ENCODE peak calls at places on chromosomes 6 and 20, in six cellular contexts. O is GM03348, Q is cardiac septum, D is NCI-H748 treated with DMSO at 0.1 percent for 48 hours, E is ecto neural progenitor cell, X is adipocyte. T is an unnamed sample.

GRCh38 chr6:107644513-107644912 is 154.6 kb downstream of the SOBP start:
- DNase-seq in O (no peak), Q (no peak), D (no peak), E (no peak), X (no peak), T (no peak)

GRCh38 chr20:33285861-33286495 is 3.0 kb downstream of the BPIFB1 start:
- DNase-seq in O (no peak), Q (no peak), D (no peak), E (no peak), X (no peak), T (no peak)

GRCh38 chr6:41784581-41785171 is 2.8 kb upstream of the TOMM6 start:
- DNase-seq in O (no peak), Q (peak; percentile 47), D (no peak), E (no peak), X (no peak), T (no peak)

GRCh38 chr20:33812673-33813462 is 1.7 kb downstream of the CHMP4B start:
- DNase-seq in O (peak; percentile 52), Q (no peak), D (no peak), E (no peak), X (peak; percentile 55), T (no peak)

GRCh38 chr6:38909020-38909730 is 139.4 kb upstream of the GLP1R start:
- DNase-seq in O (no peak), Q (no peak), D (no peak), E (no peak), X (no peak), T (no peak)

GRCh38 chr6:73085362-73085975 is 139.8 kb downstream of the KHDC1L start:
- DNase-seq in O (peak; percentile 28), Q (no peak), D (no peak), E (peak; percentile 59), X (no peak), T (no peak)

GRCh38 chr6:97059473-97059872 is 134.9 kb downstream of the KLHL32 start:
- DNase-seq in O (peak; percentile 64), Q (no peak), D (peak; percentile 46), E (no peak), X (peak; percentile 72), T (no peak)

GRCh38 chr6:105428342-105428957 is 25.6 kb upstream of the PREP start:
- DNase-seq in O (peak; percentile 60), Q (no peak), D (no peak), E (no peak), X (peak; percentile 85), T (no peak)

GRCh38 chr6:165821754-165822153 is 158.7 kb upstream of the PDE10A start:
- DNase-seq in O (no peak), Q (no peak), D (no peak), E (no peak), X (no peak), T (no peak)

GRCh38 chr6:14273196-14273595 is 155.6 kb downstream of the CD83 start:
- DNase-seq in O (no peak), Q (no peak), D (no peak), E (peak; percentile 28), X (no peak), T (no peak)

GRCh38 chr6:52759085-52759484 is 4.2 kb downstream of the GSTA2 start:
- DNase-seq in O (peak; percentile 11), Q (no peak), D (no peak), E (no peak), X (peak; percentile 44), T (no peak)

GRCh38 chr20:63316502-63316921 is 23.5 kb downstream of the COL20A1 start:
- DNase-seq in O (no peak), Q (peak; percentile 51), D (no peak), E (no peak), X (no peak), T (no peak)

GRCh38 chr6:48777411-48777810 is 666.4 kb upstream of the PTCHD4 start:
- DNase-seq in O (no peak), Q (no peak), D (no peak), E (no peak), X (no peak), T (no peak)

GRCh38 chr6:143724876-143725275 is 47.1 kb downstream of the PHACTR2 start:
- DNase-seq in O (no peak), Q (no peak), D (no peak), E (no peak), X (no peak), T (no peak)

GRCh38 chr6:113018351-113019151 is 671.4 kb downstream of the RFPL4B start:
- DNase-seq in O (peak; percentile 52), Q (no peak), D (no peak), E (no peak), X (peak; percentile 79), T (no peak)

GRCh38 chr6:139230421-139230840 is 61.4 kb downstream of the TXLNB start:
- DNase-seq in O (peak; percentile 33), Q (no peak), D (peak; percentile 73), E (no peak), X (peak; percentile 47), T (no peak)

GRCh38 chr6:39819676-39820075 is 27.5 kb downstream of the DAAM2 start:
- DNase-seq in O (no peak), Q (no peak), D (no peak), E (no peak), X (no peak), T (no peak)

GRCh38 chr20:44145131-44145770 is 41.7 kb downstream of the JPH2 start:
- DNase-seq in O (no peak), Q (peak; percentile 72), D (no peak), E (no peak), X (no peak), T (no peak)

GRCh38 chr20:3801299-3801698 is 5.2 kb downstream of the CDC25B start:
- DNase-seq in O (no peak), Q (no peak), D (no peak), E (no peak), X (no peak), T (no peak)

GRCh38 chr20:58810116-58810878 is 40.4 kb downstream of the GNAS-AS1 start:
- DNase-seq in O (peak; percentile 29), Q (no peak), D (no peak), E (no peak), X (peak; percentile 9), T (no peak)

GRCh38 chr6:39189915-39190544 is 39.2 kb downstream of the KCNK5 start:
- DNase-seq in O (peak; percentile 62), Q (no peak), D (no peak), E (peak; percentile 77), X (peak; percentile 7), T (no peak)

T was measured in effector CD4-positive, alpha-beta T cell.